ENCODE peak calls at places on chromosomes 1 and 21, in nine cellular contexts. E is Karpas-422; N is A549; O is AG04450; D is CD4-positive, alpha-beta memory T cell; F is ovary; Q is thoracic aorta; M is tibial nerve; L is lower leg skin. V is an unnamed sample.

GRCh38 chr1:156337888-156338179 is 258 bp downstream of the CCT3 start:
- DNase-seq in E (no peak), N (no peak), O (no peak), D (no peak), F (peak), Q (no peak), M (no peak), L (no peak), V (no peak)

GRCh38 chr1:84386716-84387479 is 11.4 kb upstream of the DNASE2B start:
- DNase-seq in E (no peak), N (no peak), O (no peak), D (no peak), F (no peak), Q (no peak), M (no peak), L (no peak), V (no peak)

GRCh38 chr1:22845536-22845935 is 127.1 kb downstream of the LACTBL1 start:
- DNase-seq in E (no peak), N (no peak), O (no peak), D (no peak), F (no peak), Q (no peak), M (no peak), L (no peak), V (no peak)

GRCh38 chr1:22153653-22154052 is 10.8 kb upstream of the WNT4 start:
- DNase-seq in E (no peak), N (no peak), O (no peak), D (no peak), F (no peak), Q (no peak), M (no peak), L (no peak), V (no peak)

GRCh38 chr1:905811-906531 is 17.8 kb upstream of the SAMD11 start:
- DNase-seq in E (no peak), N (no peak), O (no peak), D (no peak), F (peak), Q (no peak), M (no peak), L (peak), V (peak)

GRCh38 chr21:33199516-33200217 is 30.1 kb upstream of the IFNAR2 start:
- DNase-seq in E (peak), N (peak), O (peak), D (peak), F (peak), Q (peak), M (peak), L (peak), V (peak)

GRCh38 chr1:172885411-172885810 is 165.3 kb downstream of the TNFSF18 start:
- DNase-seq in E (no peak), N (no peak), O (no peak), D (no peak), F (no peak), Q (no peak), M (no peak), L (no peak), V (no peak)

GRCh38 chr1:2379733-2380404 is 11.5 kb downstream of the MORN1 start:
- DNase-seq in E (no peak), N (no peak), O (no peak), D (no peak), F (peak), Q (no peak), M (no peak), L (peak), V (peak)

GRCh38 chr1:151562661-151563060 is 22.6 kb downstream of the TUFT1 start:
- DNase-seq in E (no peak), N (no peak), O (no peak), D (no peak), F (no peak), Q (no peak), M (no peak), L (no peak), V (no peak)

DNA sequence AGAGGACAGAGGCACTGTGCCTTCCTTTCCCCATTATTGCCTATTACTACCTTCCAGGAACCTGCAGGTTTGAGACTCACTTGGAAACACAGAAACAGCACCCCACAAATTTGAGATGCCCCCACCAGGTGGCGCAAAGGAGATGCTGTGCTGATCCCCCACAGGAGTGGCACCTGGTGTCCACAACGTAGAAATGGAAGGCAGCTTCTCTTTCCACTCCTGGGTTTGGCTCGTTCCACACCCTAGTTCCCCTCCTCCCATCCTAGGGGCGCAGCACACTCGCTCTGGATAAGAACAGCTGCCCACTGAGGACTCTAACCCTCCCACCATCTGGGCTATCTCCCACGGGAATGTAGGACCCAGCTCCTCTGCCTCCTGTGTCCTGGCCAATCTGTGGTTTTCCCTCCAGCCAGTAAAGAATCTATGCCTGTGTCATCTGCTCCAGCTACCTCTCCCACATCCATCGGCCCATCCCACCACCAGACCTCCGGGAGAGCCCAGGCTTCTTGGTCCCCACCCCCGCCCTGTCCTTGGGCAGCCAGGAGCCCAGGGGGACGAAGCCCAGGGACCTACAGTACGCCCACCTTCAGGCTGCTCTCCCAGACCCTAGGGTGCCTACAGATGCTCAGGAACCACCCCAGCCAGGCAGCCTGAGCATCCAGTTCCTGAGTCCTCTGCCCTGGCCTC is 663 bp downstream of the THBS3 start:
- DNase-seq in E (peak), N (peak), O (peak), D (peak), F (peak), Q (peak), M (peak), L (peak), V (peak)
- H3K4me3 ChIP-seq in E (peak), N (no peak), O (peak), D (no peak), F (peak), Q (peak), M (peak), L (no peak), V (no peak)

GRCh38 chr1:177171536-177172123 is 872 bp downstream of the BRINP2 start:
- DNase-seq in E (no peak), N (no peak), O (no peak), D (no peak), F (no peak), Q (no peak), M (no peak), L (no peak), V (no peak)
- H3K4me3 ChIP-seq in E (no peak), N (peak), O (no peak), D (no peak), F (no peak), Q (peak), M (peak), L (no peak), V (no peak)

DNA sequence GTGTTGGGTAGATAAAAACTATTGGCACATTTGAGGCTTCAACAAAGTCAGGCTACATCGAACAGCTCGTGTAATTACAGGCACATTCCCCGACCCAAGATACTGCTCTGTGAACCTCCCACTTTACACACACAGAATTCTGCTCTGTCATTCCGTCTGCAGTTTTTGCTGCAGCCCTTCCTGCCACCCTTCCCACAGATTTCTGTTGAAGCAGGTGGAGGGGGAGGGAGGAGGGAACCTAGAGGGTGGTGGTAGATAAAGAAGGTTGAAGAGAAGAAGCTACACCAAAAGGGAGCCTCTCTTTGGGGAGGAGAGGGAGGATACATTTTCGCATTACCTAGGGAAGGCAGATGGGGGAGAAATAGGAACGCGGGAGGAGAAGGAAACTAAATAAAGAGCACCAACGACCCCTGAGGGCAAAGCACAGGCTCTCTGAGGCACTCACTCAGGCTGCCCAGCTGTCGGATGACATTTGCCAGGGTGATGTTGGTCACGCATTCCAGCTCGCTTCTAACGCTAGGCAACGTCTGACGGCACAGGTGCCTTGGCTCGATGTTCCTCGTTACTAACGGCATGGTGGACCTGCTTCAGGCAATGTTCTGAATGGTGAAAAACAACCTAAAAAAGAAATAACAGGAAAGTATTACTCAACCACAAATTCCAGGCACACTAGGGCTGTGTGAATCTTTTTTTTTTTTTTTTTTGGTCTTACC is 36.0 kb downstream of the GPR3 start:
- DNase-seq in E (no peak), N (no peak), O (no peak), D (no peak), F (no peak), Q (no peak), M (no peak), L (no peak), V (no peak)
- H3K4me3 ChIP-seq in E (no peak), N (no peak), O (no peak), D (no peak), F (no peak), Q (peak), M (no peak), L (no peak), V (no peak)

GRCh38 chr1:229855999-229856650 is 210.9 kb upstream of the GALNT2 start:
- DNase-seq in E (peak), N (no peak), O (no peak), D (no peak), F (peak), Q (no peak), M (no peak), L (peak), V (peak)
- H3K4me3 ChIP-seq in E (peak), N (no peak), O (no peak), D (no peak), F (no peak), Q (peak), M (peak), L (no peak), V (peak)